ENCODE peak calls at places on chromosome 11, in five cellular contexts. Z is H4; G is midbrain; S is 8988T; X is stimulated activated CD4-positive, alpha-beta T cell treated with anti-CD3 and anti-CD28 coated beads, Interleukin-4, amount 100 ng/mL, for 48 hours. N is an unnamed sample.

GRCh38 chr11:46762248-46762647 is 43.2 kb downstream of the F2 start:
- DNase-seq in Z (no peak), G (no peak), X (no peak), S (no peak), N (peak; percentile 9)

GRCh38 chr11:64935634-64936081 is at the start of gene GPHA2:
- DNase-seq in G (no peak), Z (no peak), X (no peak), S (no peak), N (no peak)

GRCh38 chr11:93051181-93051580 is 81.7 kb downstream of the MTNR1B start:
- DNase-seq in X (no peak), Z (no peak), S (no peak), G (no peak), N (no peak)

GRCh38 chr11:11370263-11371060 is 17.4 kb upstream of the CSNK2A3 start:
- DNase-seq in Z (no peak), G (no peak), X (no peak), S (no peak), N (peak; percentile 46)

GRCh38 chr11:95301497-95301896 is 70.5 kb upstream of the SESN3 start:
- DNase-seq in Z (peak; percentile 44), G (no peak), S (no peak), X (no peak), N (no peak)

GRCh38 chr11:44556735-44557409 is 8.6 kb upstream of the CD82 start:
- DNase-seq in S (no peak), Z (peak; percentile 59), X (no peak), G (peak; percentile 81), N (peak; percentile 35)

GRCh38 chr11:95089620-95090542 is at the start of gene ENDOD1:
- DNase-seq in Z (peak; percentile 44), S (peak; percentile 87), X (peak; percentile 80), G (peak; percentile 82), N (peak; percentile 81)

GRCh38 chr11:130400793-130401483 is 27.5 kb downstream of the ADAMTS8 start:
- DNase-seq in X (no peak), S (no peak), G (no peak), Z (no peak), N (no peak)

GRCh38 chr11:121367434-121367833 is 74.9 kb downstream of the SC5D start:
- DNase-seq in S (no peak), Z (peak; percentile 27), X (no peak), G (no peak), N (no peak)

GRCh38 chr11:4891996-4892640 is 10.4 kb downstream of the OR51T1 start:
- DNase-seq in Z (peak; percentile 94), S (no peak), X (no peak), G (no peak), N (no peak)

GRCh38 chr11:16153951-16154350 is 202.4 kb downstream of the SOX6 start:
- DNase-seq in X (no peak), G (no peak), Z (no peak), S (no peak), N (no peak)

GRCh38 chr11:64048042-64048854 is 12.5 kb downstream of the FLRT1 start:
- DNase-seq in G (peak; percentile 95), S (no peak), X (no peak), Z (no peak), N (peak; percentile 95)

GRCh38 chr11:26331911-26332571 is at the start of gene ANO3:
- DNase-seq in S (peak; percentile 66), G (peak; percentile 43), Z (peak; percentile 72), X (peak; percentile 4), N (peak; percentile 57)

GRCh38 chr11:109390752-109391151 is 31.2 kb upstream of the C11orf87 start:
- DNase-seq in X (no peak), Z (no peak), S (no peak), G (no peak), N (no peak)

GRCh38 chr11:87421422-87421821 is 383.7 kb downstream of the TMEM135 start:
- DNase-seq in Z (peak; percentile 76), G (peak; percentile 76), S (peak; percentile 24), X (peak; percentile 4), N (peak; percentile 57)

GRCh38 chr11:122633219-122633829 is 22.2 kb upstream of the UBASH3B start:
- DNase-seq in X (no peak), Z (peak; percentile 57), S (peak; percentile 30), G (peak; percentile 45), N (no peak)